ENCODE peak calls at places on chromosome 15, in nine cellular contexts. I is A549, B is stomach, G is ovary, D is esophagus muscularis mucosa, P is transverse colon, W is HepG2, Y is tibial nerve, X is GM12878. K is an unnamed sample.

GRCh38 chr15:34791701-34792100 is 3.6 kb downstream of the ACTC1 start:
- DNase-seq in P (no peak), D (no peak), X (no peak), W (no peak), B (no peak), Y (no peak), G (no peak), I (no peak), K (no peak)

GRCh38 chr15:73945109-73945508 is 18.8 kb downstream of the LOXL1 start:
- DNase-seq in Y (no peak), D (no peak), P (no peak), W (no peak), X (no peak), B (no peak), I (no peak), G (no peak), K (no peak)

GRCh38 chr15:101710806-101711205 is 13.5 kb downstream of the TARS3 start:
- DNase-seq in P (no peak), G (no peak), I (peak), W (peak), Y (no peak), X (no peak), D (peak), B (no peak), K (no peak)

GRCh38 chr15:29094711-29095110 is 174.9 kb downstream of the NSMCE3 start:
- DNase-seq in P (no peak), X (no peak), Y (no peak), B (no peak), I (no peak), D (no peak), W (no peak), G (no peak), K (no peak)

GRCh38 chr15:99174989-99175388 is 70.1 kb downstream of the SYNM start:
- DNase-seq in P (no peak), W (no peak), X (no peak), B (no peak), I (no peak), Y (no peak), D (no peak), G (no peak), K (no peak)

GRCh38 chr15:77225641-77226040 is 154.7 kb upstream of the TSPAN3 start:
- DNase-seq in P (no peak), X (no peak), Y (no peak), G (no peak), B (no peak), I (no peak), D (no peak), W (peak), K (no peak)

GRCh38 chr15:57570994-57571393 is 20.7 kb upstream of the MYZAP start:
- DNase-seq in X (no peak), D (no peak), W (peak), G (no peak), I (peak), Y (no peak), P (no peak), B (no peak), K (no peak)

GRCh38 chr15:56919708-56920637 is 1.5 kb downstream of the TCF12 start:
- DNase-seq in G (peak), Y (no peak), I (peak), P (peak), X (no peak), D (no peak), B (no peak), W (peak), K (no peak)

GRCh38 chr15:41971893-41972340 is 440 bp downstream of the EHD4 start:
- DNase-seq in P (no peak), W (peak), D (no peak), B (peak), G (no peak), I (no peak), X (no peak), Y (no peak), K (no peak)

GRCh38 chr15:58062175-58062574 is 3.3 kb downstream of the ALDH1A2 start:
- DNase-seq in G (no peak), W (no peak), Y (no peak), I (no peak), B (no peak), X (no peak), D (no peak), P (no peak), K (no peak)

GRCh38 chr15:74906193-74906449 is 530 bp downstream of the FAM219B start:
- DNase-seq in G (no peak), P (peak), B (peak), Y (no peak), W (no peak), X (no peak), D (no peak), I (no peak), K (no peak)

GRCh38 chr15:44084171-44084570 is 110.9 kb downstream of the FRMD5 start:
- DNase-seq in D (no peak), W (no peak), X (no peak), G (no peak), P (no peak), B (no peak), I (no peak), Y (no peak), K (no peak)

GRCh38 chr15:68335251-68335650 is 57.7 kb downstream of the FEM1B start:
- DNase-seq in P (no peak), Y (no peak), I (peak), D (no peak), G (no peak), B (no peak), W (no peak), X (no peak), K (no peak)

GRCh38 chr15:85142324-85142723 is 160.7 kb downstream of the PDE8A start:
- DNase-seq in P (no peak), D (no peak), G (no peak), W (no peak), I (peak), Y (no peak), X (no peak), B (no peak), K (no peak)

GRCh38 chr15:48653913-48654630 is 8.6 kb upstream of the FBN1 start:
- DNase-seq in X (no peak), W (no peak), I (no peak), Y (no peak), B (no peak), G (no peak), D (peak), P (no peak), K (no peak)

GRCh38 chr15:80669599-80670273 is 25.4 kb upstream of the ABHD17C start:
- DNase-seq in G (no peak), D (no peak), X (no peak), Y (no peak), P (no peak), I (no peak), B (no peak), W (no peak), K (no peak)

GRCh38 chr15:79431636-79432344 is at the start of gene MINAR1:
- DNase-seq in Y (no peak), D (peak), W (peak), I (peak), P (no peak), G (peak), B (no peak), X (no peak), K (no peak)

GRCh38 chr15:68307131-68307928 is 29.8 kb downstream of the FEM1B start:
- DNase-seq in W (no peak), P (no peak), I (no peak), G (no peak), Y (no peak), X (no peak), B (peak), D (peak), K (no peak)

GRCh38 chr15:89075121-89075640 is 13.1 kb upstream of the ABHD2 start:
- DNase-seq in Y (no peak), D (no peak), P (no peak), G (no peak), I (no peak), X (no peak), W (no peak), B (no peak), K (no peak)

GRCh38 chr15:47965297-47965696 is 155.5 kb upstream of the SLC24A5 start:
- DNase-seq in I (no peak), D (no peak), P (no peak), B (no peak), X (no peak), Y (no peak), W (no peak), G (no peak), K (no peak)

GRCh38 chr15:85804481-85805165 is 9.9 kb upstream of the KLHL25 start:
- DNase-seq in I (no peak), B (no peak), P (no peak), D (no peak), Y (no peak), X (no peak), G (no peak), W (no peak), K (no peak)

GRCh38 chr15:34651962-34652725 is 68.7 kb upstream of the GOLGA8B start:
- DNase-seq in Y (no peak), P (no peak), W (no peak), I (no peak), X (no peak), G (no peak), D (no peak), B (no peak), K (no peak)

GRCh38 chr15:92001307-92001706 is 147.8 kb downstream of the SLCO3A1 start:
- DNase-seq in X (no peak), P (no peak), W (no peak), I (no peak), G (no peak), B (no peak), Y (no peak), D (no peak), K (no peak)

GRCh38 chr15:85689729-85690128 is 105.0 kb downstream of the KLHL25 start:
- DNase-seq in I (no peak), D (no peak), W (no peak), B (peak), G (peak), Y (no peak), P (peak), X (peak), K (no peak)

GRCh38 chr15:20310603-20311002 is 231.0 kb downstream of the GOLGA6L6 start:
- DNase-seq in X (no peak), W (no peak), P (no peak), Y (no peak), B (no peak), I (no peak), D (no peak), G (no peak), K (no peak)

GRCh38 chr15:71400347-71400746 is 285.1 kb downstream of the THSD4 start:
- DNase-seq in P (no peak), W (no peak), Y (no peak), I (no peak), G (no peak), D (no peak), X (no peak), B (no peak), K (no peak)

GRCh38 chr15:89461386-89461785 is 35.0 kb downstream of the RHCG start:
- DNase-seq in Y (no peak), B (no peak), D (no peak), W (no peak), G (no peak), X (no peak), I (no peak), P (no peak), K (no peak)

GRCh38 chr15:58484794-58485600 is 53.2 kb downstream of the LIPC start:
- DNase-seq in D (no peak), P (peak), B (no peak), X (no peak), Y (no peak), G (no peak), W (no peak), I (no peak), K (no peak)

GRCh38 chr15:35440265-35440664 is 105.7 kb downstream of the DPH6 start:
- DNase-seq in X (no peak), W (no peak), Y (no peak), B (no peak), P (no peak), G (no peak), D (no peak), I (no peak), K (no peak)

GRCh38 chr15:66832679-66833078 is 130.6 kb downstream of the SMAD6 start:
- DNase-seq in G (no peak), I (no peak), D (no peak), W (no peak), B (no peak), X (no peak), P (no peak), Y (no peak), K (no peak)

GRCh38 chr15:66829551-66830131 is 127.6 kb downstream of the SMAD6 start:
- DNase-seq in G (no peak), X (no peak), B (no peak), Y (no peak), P (no peak), W (no peak), D (no peak), I (no peak), K (no peak)

GRCh38 chr15:66831289-66831688 is 129.3 kb downstream of the SMAD6 start:
- DNase-seq in X (no peak), B (no peak), I (no peak), W (no peak), P (no peak), Y (no peak), G (no peak), D (no peak), K (no peak)

GRCh38 chr15:66831801-66832390 is 129.9 kb downstream of the SMAD6 start:
- DNase-seq in X (no peak), P (no peak), D (no peak), B (no peak), Y (no peak), I (no peak), W (no peak), G (peak), K (peak)

GRCh38 chr15:66830358-66830757 is 128.3 kb downstream of the SMAD6 start:
- DNase-seq in I (peak), W (no peak), B (no peak), D (no peak), X (no peak), P (no peak), Y (no peak), G (peak), K (no peak)
- TF ChIP-seq EP300 in I (no peak), W (no peak), B (no peak), D (no peak), X (no peak), P (no peak), Y (no peak), G (no peak), K (no peak)

DNA sequence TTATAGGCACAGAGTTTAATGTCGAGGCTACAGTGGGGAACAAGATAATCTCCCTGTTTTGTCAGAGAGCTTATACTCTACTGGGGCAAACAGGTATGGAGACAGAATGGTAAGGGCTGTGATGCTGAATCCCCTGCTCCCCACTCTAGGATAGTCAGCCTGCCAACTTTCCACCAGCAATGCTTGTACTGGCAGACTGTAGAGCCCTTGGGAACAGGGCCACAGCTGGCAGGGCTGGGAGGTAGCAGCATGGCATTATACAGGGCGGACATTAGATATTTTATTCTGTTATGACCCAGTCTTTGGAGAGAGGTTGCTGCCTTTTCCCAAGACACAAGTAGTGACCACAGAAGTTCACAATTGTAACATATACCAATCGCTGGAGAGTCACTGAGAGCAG is 91.2 kb downstream of the ARRDC4 start:
- DNase-seq in P (no peak), W (no peak), I (no peak), D (no peak), B (no peak), G (no peak), Y (no peak), X (no peak), K (no peak)
- TF ChIP-seq EP300 in P (no peak), W (no peak), I (no peak), D (no peak), B (no peak), G (no peak), Y (no peak), X (no peak), K (no peak)

GRCh38 chr15:69648775-69649735 is 196.4 kb downstream of the RPLP1 start:
- DNase-seq in D (no peak), P (no peak), X (no peak), W (no peak), B (no peak), Y (no peak), I (no peak), G (no peak), K (no peak)
- TF ChIP-seq EP300 in D (no peak), P (no peak), X (no peak), W (no peak), B (no peak), Y (no peak), I (no peak), G (no peak), K (no peak)

DNA sequence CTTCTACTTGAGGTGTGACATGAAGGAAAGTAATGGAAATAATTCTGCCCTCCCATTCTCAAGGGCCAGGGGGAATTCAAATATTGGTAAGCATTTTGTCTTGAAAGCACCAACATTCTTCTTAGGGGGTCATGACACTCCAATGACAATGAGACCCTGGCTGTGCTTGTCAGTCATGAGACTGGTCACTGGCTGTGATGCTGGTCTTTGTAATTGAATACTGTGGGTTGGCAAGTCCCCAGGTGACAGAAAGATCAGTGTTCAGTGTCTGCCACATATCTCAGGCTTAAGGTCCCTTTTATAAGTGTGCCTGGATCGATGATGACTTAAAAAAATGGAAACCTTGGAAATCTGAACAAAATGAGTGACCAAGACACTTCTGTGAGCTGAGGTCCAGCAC is 151.4 kb downstream of the SNRPN start:
- DNase-seq in G (no peak), W (no peak), D (no peak), Y (no peak), P (no peak), X (no peak), I (no peak), B (no peak), K (no peak)
- TF ChIP-seq EP300 in G (no peak), W (no peak), D (no peak), Y (no peak), P (no peak), X (no peak), I (no peak), B (no peak), K (no peak)

GRCh38 chr15:45200799-45201556 is 13.2 kb upstream of the SHF start:
- DNase-seq in P (peak), B (peak), W (peak), Y (peak), G (peak), D (peak), I (peak), X (peak), K (peak)
- TF ChIP-seq EP300 in P (no peak), B (no peak), W (no peak), Y (no peak), G (no peak), D (no peak), I (no peak), X (no peak), K (no peak)

GRCh38 chr15:51387699-51388041 is 46.2 kb downstream of the GLDN start:
- DNase-seq in P (no peak), B (no peak), Y (no peak), D (no peak), X (no peak), W (no peak), I (no peak), G (no peak), K (no peak)

GRCh38 chr15:51388726-51389125 is 47.3 kb downstream of the GLDN start:
- DNase-seq in W (no peak), B (no peak), G (no peak), D (no peak), I (no peak), Y (no peak), P (no peak), X (no peak), K (no peak)

GRCh38 chr15:51386960-51387698 is 45.7 kb downstream of the GLDN start:
- DNase-seq in I (no peak), P (no peak), W (no peak), B (no peak), Y (no peak), G (no peak), D (no peak), X (no peak), K (no peak)

GRCh38 chr15:51390932-51391432 is 49.5 kb downstream of the GLDN start:
- DNase-seq in G (no peak), B (no peak), X (no peak), P (no peak), D (no peak), Y (no peak), W (no peak), I (no peak), K (no peak)

DNA sequence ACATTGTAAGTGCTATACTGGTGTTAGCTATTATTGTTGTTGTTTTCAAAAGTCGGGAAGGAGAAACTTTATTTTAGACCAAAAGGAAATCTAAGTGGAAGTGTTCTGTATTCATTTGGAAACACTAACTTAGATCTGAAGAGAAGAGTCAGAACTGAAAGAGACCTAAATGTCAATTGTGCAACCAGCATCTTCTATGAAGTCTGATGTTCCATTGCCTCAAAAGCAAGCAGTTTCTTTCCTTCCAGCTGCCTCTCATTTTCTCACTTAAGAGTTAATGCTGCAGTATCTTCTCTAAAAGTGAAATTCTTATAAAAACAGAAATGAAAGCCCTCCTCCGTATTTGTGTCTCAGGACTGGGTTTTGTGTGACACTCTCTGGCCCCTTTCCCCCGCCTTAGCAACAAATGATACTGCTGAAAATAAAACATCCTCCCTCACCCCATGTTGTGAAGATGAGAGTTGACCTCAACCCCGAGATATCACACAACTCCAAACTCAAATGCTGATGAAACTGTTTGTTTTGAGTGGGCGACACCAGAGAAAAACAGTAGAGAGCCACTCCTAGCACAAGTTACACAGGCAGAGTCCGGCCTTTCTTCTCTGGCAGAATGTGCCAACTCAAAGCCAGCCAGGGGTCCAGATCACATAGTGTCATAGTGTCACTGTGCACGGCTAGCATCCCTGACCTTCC is 48.9 kb downstream of the GLDN start:
- DNase-seq in I (no peak), B (no peak), D (no peak), W (no peak), G (peak), X (no peak), Y (no peak), P (no peak), K (no peak)
- TF ChIP-seq EP300 in I (no peak), B (no peak), D (no peak), W (no peak), G (no peak), X (no peak), Y (no peak), P (no peak), K (no peak)

GRCh38 chr15:76184640-76185020 is 124.8 kb downstream of the TMEM266 start:
- DNase-seq in X (no peak), W (no peak), G (no peak), P (no peak), D (no peak), Y (no peak), I (no peak), B (no peak), K (no peak)

GRCh38 chr15:76189106-76189505 is 122.2 kb downstream of the ETFA start:
- DNase-seq in P (no peak), W (no peak), B (no peak), Y (no peak), G (no peak), X (no peak), D (no peak), I (no peak), K (no peak)

GRCh38 chr15:76183906-76184639 is 124.3 kb downstream of the TMEM266 start:
- DNase-seq in X (no peak), W (no peak), D (no peak), P (no peak), B (no peak), I (no peak), Y (no peak), G (no peak), K (no peak)

GRCh38 chr15:76187151-76187550 is 124.1 kb downstream of the ETFA start:
- DNase-seq in B (no peak), G (no peak), I (no peak), W (no peak), X (no peak), D (no peak), P (no peak), Y (no peak), K (no peak)

DNA sequence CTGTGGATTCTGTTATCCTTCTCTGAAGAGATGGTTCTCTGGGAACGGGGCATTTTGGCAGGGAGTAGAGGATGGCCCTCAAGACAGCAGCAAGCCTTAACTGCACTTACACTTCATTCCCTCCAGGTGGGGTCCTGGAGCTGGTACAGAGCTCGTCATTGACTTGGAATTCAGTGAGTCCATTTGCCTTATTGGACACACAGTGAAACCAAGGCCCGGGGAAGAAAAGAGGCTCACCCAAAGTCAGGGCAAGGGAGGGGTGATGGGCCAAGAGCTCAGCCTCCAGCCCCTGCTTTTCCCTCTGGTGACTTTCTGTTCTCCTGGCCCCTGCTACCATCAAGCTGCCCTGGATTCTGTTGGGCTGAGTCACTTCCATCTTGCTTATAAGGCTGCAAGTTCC is 125.6 kb downstream of the ETFA start:
- DNase-seq in I (peak), X (no peak), P (no peak), D (no peak), B (peak), W (peak), Y (no peak), G (no peak), K (no peak)
- TF ChIP-seq EP300 in I (no peak), X (no peak), P (no peak), D (no peak), B (no peak), W (no peak), Y (no peak), G (no peak), K (no peak)